ENCODE peak calls at places on chromosomes 6 and 20, in seven cellular contexts. One of them, this sample, is unnamed.

GRCh38 chr6:17281100-17281496 is at the start of gene RBM24:
- DNase-seq in lower lobe of right lung: peak; percentile 70
- DNase-seq in A673: peak; percentile 80
- DNase-seq in left ventricle myocardium inferior: peak; percentile 44
- DNase-seq in effector memory CD4-positive, alpha-beta T cell: no peak
- DNase-seq in transverse colon: peak; percentile 82
- DNase-seq in SJSA1: peak; percentile 85
- DNase-seq in this sample: peak; percentile 74

GRCh38 chr20:57399587-57400261 is 8.5 kb downstream of the RBM38 start:
- DNase-seq in left ventricle myocardium inferior: no peak
- DNase-seq in SJSA1: no peak
- DNase-seq in lower lobe of right lung: peak; percentile 45
- DNase-seq in transverse colon: peak; percentile 55
- DNase-seq in effector memory CD4-positive, alpha-beta T cell: peak; percentile 47
- DNase-seq in A673: no peak
- DNase-seq in this sample: peak; percentile 68

GRCh38 chr6:39047434-39048327 is 900 bp upstream of the GLP1R start:
- DNase-seq in lower lobe of right lung: no peak
- DNase-seq in effector memory CD4-positive, alpha-beta T cell: no peak
- DNase-seq in A673: no peak
- DNase-seq in SJSA1: no peak
- DNase-seq in left ventricle myocardium inferior: no peak
- DNase-seq in transverse colon: no peak
- DNase-seq in this sample: no peak

GRCh38 chr6:76684881-76685280 is 612.4 kb upstream of the IMPG1 start:
- DNase-seq in SJSA1: no peak
- DNase-seq in effector memory CD4-positive, alpha-beta T cell: no peak
- DNase-seq in transverse colon: no peak
- DNase-seq in left ventricle myocardium inferior: no peak
- DNase-seq in A673: no peak
- DNase-seq in lower lobe of right lung: no peak
- DNase-seq in this sample: no peak

GRCh38 chr20:49483018-49483705 is 694 bp upstream of the KCNB1 start:
- DNase-seq in left ventricle myocardium inferior: no peak
- DNase-seq in A673: peak; percentile 3
- DNase-seq in effector memory CD4-positive, alpha-beta T cell: no peak
- DNase-seq in lower lobe of right lung: no peak
- DNase-seq in transverse colon: no peak
- DNase-seq in SJSA1: no peak
- DNase-seq in this sample: no peak

GRCh38 chr6:1987640-1988039 is 257.8 kb downstream of the GMDS start:
- DNase-seq in left ventricle myocardium inferior: no peak
- DNase-seq in transverse colon: no peak
- DNase-seq in lower lobe of right lung: no peak
- DNase-seq in A673: peak; percentile 19
- DNase-seq in effector memory CD4-positive, alpha-beta T cell: no peak
- DNase-seq in SJSA1: no peak
- DNase-seq in this sample: no peak

GRCh38 chr6:51450958-51451357 is 632.3 kb downstream of the TFAP2B start:
- DNase-seq in SJSA1: no peak
- DNase-seq in transverse colon: no peak
- DNase-seq in left ventricle myocardium inferior: no peak
- DNase-seq in A673: no peak
- DNase-seq in lower lobe of right lung: no peak
- DNase-seq in effector memory CD4-positive, alpha-beta T cell: no peak
- DNase-seq in this sample: no peak

GRCh38 chr20:52190437-52191131 is 995 bp downstream of the ZFP64 start:
- DNase-seq in SJSA1: no peak
- DNase-seq in transverse colon: peak; percentile 68
- DNase-seq in lower lobe of right lung: no peak
- DNase-seq in effector memory CD4-positive, alpha-beta T cell: no peak
- DNase-seq in A673: peak; percentile 62
- DNase-seq in left ventricle myocardium inferior: peak; percentile 30
- DNase-seq in this sample: peak; percentile 29

GRCh38 chr6:110435052-110435602 is 19.8 kb upstream of the DDO start:
- DNase-seq in transverse colon: no peak
- DNase-seq in lower lobe of right lung: no peak
- DNase-seq in SJSA1: no peak
- DNase-seq in left ventricle myocardium inferior: no peak
- DNase-seq in A673: no peak
- DNase-seq in effector memory CD4-positive, alpha-beta T cell: no peak
- DNase-seq in this sample: no peak

GRCh38 chr6:19834858-19835257 is 2.3 kb upstream of the ID4 start:
- DNase-seq in A673: no peak
- DNase-seq in lower lobe of right lung: no peak
- DNase-seq in SJSA1: no peak
- DNase-seq in left ventricle myocardium inferior: no peak
- DNase-seq in effector memory CD4-positive, alpha-beta T cell: no peak
- DNase-seq in transverse colon: no peak
- DNase-seq in this sample: no peak

GRCh38 chr20:48209102-48209501 is 423.8 kb upstream of the SULF2 start:
- DNase-seq in effector memory CD4-positive, alpha-beta T cell: no peak
- DNase-seq in A673: no peak
- DNase-seq in left ventricle myocardium inferior: no peak
- DNase-seq in lower lobe of right lung: no peak
- DNase-seq in SJSA1: no peak
- DNase-seq in transverse colon: no peak
- DNase-seq in this sample: no peak
- H3K36me3 ChIP-seq in effector memory CD4-positive, alpha-beta T cell: no peaks in the 10 kb centered on the region
- H3K36me3 ChIP-seq in A673: no peaks in the 10 kb centered on the region
- H3K36me3 ChIP-seq in left ventricle myocardium inferior: no peaks in the 10 kb centered on the region
- H3K36me3 ChIP-seq in lower lobe of right lung: no peaks in the 10 kb centered on the region
- H3K36me3 ChIP-seq in SJSA1: no peaks in the 10 kb centered on the region
- H3K36me3 ChIP-seq in transverse colon: no peaks in the 10 kb centered on the region
- H3K36me3 ChIP-seq in this sample: no peaks in the 10 kb centered on the region

GRCh38 chr20:60691966-60692615 is 560.0 kb upstream of the CDH4 start:
- DNase-seq in transverse colon: no peak
- DNase-seq in lower lobe of right lung: no peak
- DNase-seq in left ventricle myocardium inferior: no peak
- DNase-seq in effector memory CD4-positive, alpha-beta T cell: no peak
- DNase-seq in SJSA1: no peak
- DNase-seq in A673: no peak
- DNase-seq in this sample: no peak
- H3K9me3 ChIP-seq in transverse colon: no peaks in the 10 kb centered on the region
- H3K9me3 ChIP-seq in lower lobe of right lung: no peaks in the 10 kb centered on the region
- H3K9me3 ChIP-seq in left ventricle myocardium inferior: no peaks in the 10 kb centered on the region
- H3K9me3 ChIP-seq in effector memory CD4-positive, alpha-beta T cell: no peaks in the 10 kb centered on the region
- H3K9me3 ChIP-seq in SJSA1: no peaks in the 10 kb centered on the region
- H3K9me3 ChIP-seq in A673: no peaks in the 10 kb centered on the region
- H3K9me3 ChIP-seq in this sample: no peaks in the 10 kb centered on the region

DNA sequence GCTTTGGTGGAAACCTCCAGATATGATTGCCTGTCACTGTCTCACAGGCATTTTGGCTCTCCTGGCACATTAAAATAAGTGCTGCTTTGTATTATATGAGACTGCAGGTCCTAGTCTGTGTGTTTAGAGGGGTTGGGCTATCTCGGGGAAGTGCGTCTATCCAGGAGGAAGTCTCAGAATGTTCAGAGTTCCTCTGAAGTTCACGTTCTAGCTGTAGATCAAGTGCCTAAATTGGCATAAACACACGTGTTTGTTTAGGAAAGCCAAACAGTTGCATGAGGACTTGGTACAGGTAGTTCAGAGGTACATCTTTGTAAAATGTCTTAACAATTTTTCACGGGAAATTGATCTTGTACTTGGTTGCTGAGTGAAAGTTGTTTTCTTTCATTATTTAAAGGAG is 36.4 kb upstream of the SLC22A1 start:
- DNase-seq in left ventricle myocardium inferior: no peak
- DNase-seq in SJSA1: no peak
- DNase-seq in effector memory CD4-positive, alpha-beta T cell: no peak
- DNase-seq in transverse colon: no peak
- DNase-seq in lower lobe of right lung: no peak
- DNase-seq in A673: no peak
- DNase-seq in this sample: no peak
- H3K36me3 ChIP-seq in left ventricle myocardium inferior: peaks cover 100% of the 10 kb centered on the region
- H3K36me3 ChIP-seq in SJSA1: peaks cover 80% of the 10 kb centered on the region
- H3K36me3 ChIP-seq in effector memory CD4-positive, alpha-beta T cell: peaks cover 70% of the 10 kb centered on the region
- H3K36me3 ChIP-seq in transverse colon: peaks cover 49% of the 10 kb centered on the region
- H3K36me3 ChIP-seq in lower lobe of right lung: peaks cover 100% of the 10 kb centered on the region
- H3K36me3 ChIP-seq in A673: peaks cover 40% of the 10 kb centered on the region
- H3K36me3 ChIP-seq in this sample: peaks cover 25% of the 10 kb centered on the region

DNA sequence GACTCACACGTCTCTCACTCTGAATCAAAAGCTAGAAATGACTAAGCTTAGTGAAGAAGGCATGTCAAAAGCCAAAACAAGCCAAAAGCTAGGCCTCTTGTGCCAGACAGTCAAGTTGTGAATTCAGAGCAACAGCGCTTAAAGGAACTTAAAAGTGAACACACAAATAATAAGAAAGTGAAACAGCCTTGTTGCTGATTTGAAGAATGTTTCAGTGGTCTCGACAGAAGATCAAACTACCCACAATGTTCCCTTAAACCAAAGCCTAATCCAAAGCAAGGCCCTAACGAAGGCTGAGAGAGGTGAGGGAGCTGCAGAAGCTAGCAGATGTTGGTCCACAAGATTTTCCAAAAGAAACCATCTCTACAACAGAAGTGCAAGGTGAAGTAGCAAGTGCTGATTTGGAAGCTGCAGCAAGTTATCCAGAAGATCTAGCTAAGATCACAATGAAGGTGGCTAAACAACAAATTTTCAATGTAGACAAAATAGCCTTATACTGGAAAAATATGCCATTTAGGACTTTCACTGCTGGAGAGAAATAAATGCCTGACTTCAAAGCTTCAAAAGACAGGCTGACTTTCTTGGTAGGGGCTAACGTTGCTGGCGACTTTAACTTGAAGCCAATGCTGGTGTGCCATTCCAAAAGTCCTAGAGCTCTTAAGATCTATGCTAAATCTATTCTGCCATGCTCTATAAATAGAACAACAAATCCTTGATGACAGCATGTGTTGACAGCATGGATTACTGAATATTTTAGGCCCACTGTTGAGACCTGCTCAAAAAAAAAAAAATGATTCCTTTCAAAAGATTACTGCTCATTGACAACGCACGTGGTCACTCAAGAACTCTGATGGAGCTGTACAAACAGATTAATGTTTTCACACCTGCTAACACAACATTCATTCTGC is 40.3 kb downstream of the SEC63 start:
- DNase-seq in left ventricle myocardium inferior: no peak
- DNase-seq in SJSA1: no peak
- DNase-seq in transverse colon: no peak
- DNase-seq in A673: no peak
- DNase-seq in effector memory CD4-positive, alpha-beta T cell: no peak
- DNase-seq in lower lobe of right lung: no peak
- DNase-seq in this sample: no peak
- H3K9me3 ChIP-seq in left ventricle myocardium inferior: peaks cover 18% of the 10 kb centered on the region
- H3K9me3 ChIP-seq in SJSA1: peaks cover 6% of the 10 kb centered on the region
- H3K9me3 ChIP-seq in transverse colon: peaks cover 10% of the 10 kb centered on the region
- H3K9me3 ChIP-seq in A673: peaks cover 14% of the 10 kb centered on the region
- H3K9me3 ChIP-seq in effector memory CD4-positive, alpha-beta T cell: peaks cover 6% of the 10 kb centered on the region
- H3K9me3 ChIP-seq in lower lobe of right lung: peaks cover 6% of the 10 kb centered on the region
- H3K9me3 ChIP-seq in this sample: no peaks in the 10 kb centered on the region

GRCh38 chr6:32853541-32854375 is at the start of the genes PSMB9 and TAP1:
- DNase-seq in left ventricle myocardium inferior: peak; percentile 95
- DNase-seq in SJSA1: peak; percentile 93
- DNase-seq in effector memory CD4-positive, alpha-beta T cell: peak; percentile 93
- DNase-seq in lower lobe of right lung: peak; percentile 97
- DNase-seq in A673: peak; percentile 96
- DNase-seq in transverse colon: peak; percentile 97
- DNase-seq in this sample: peak; percentile 97

GRCh38 chr6:32854376-32855178 is 585 bp downstream of the PSMB9 start:
- DNase-seq in A673: no peak
- DNase-seq in effector memory CD4-positive, alpha-beta T cell: peak; percentile 53
- DNase-seq in SJSA1: peak; percentile 45
- DNase-seq in transverse colon: peak; percentile 66
- DNase-seq in left ventricle myocardium inferior: peak; percentile 41
- DNase-seq in lower lobe of right lung: peak; percentile 61
- DNase-seq in this sample: peak; percentile 65

GRCh38 chr6:32851025-32851424 is 2.5 kb downstream of the TAP1 start:
- DNase-seq in transverse colon: no peak
- DNase-seq in lower lobe of right lung: no peak
- DNase-seq in A673: no peak
- DNase-seq in effector memory CD4-positive, alpha-beta T cell: no peak
- DNase-seq in left ventricle myocardium inferior: no peak
- DNase-seq in SJSA1: no peak
- DNase-seq in this sample: no peak

GRCh38 chr6:32852018-32852843 is 1.3 kb downstream of the TAP1 start:
- DNase-seq in SJSA1: peak; percentile 23
- DNase-seq in lower lobe of right lung: no peak
- DNase-seq in left ventricle myocardium inferior: peak; percentile 42
- DNase-seq in transverse colon: peak; percentile 68
- DNase-seq in effector memory CD4-positive, alpha-beta T cell: peak; percentile 24
- DNase-seq in A673: no peak
- DNase-seq in this sample: no peak

GRCh38 chr6:32852844-32853540 is 512 bp downstream of the TAP1 start:
- DNase-seq in left ventricle myocardium inferior: peak; percentile 42
- DNase-seq in lower lobe of right lung: peak; percentile 76
- DNase-seq in transverse colon: peak; percentile 63
- DNase-seq in A673: peak; percentile 31
- DNase-seq in effector memory CD4-positive, alpha-beta T cell: peak; percentile 43
- DNase-seq in SJSA1: peak; percentile 55
- DNase-seq in this sample: peak; percentile 65
- H3K36me3 ChIP-seq in left ventricle myocardium inferior: peaks cover 43% of the 10 kb centered on the region
- H3K36me3 ChIP-seq in lower lobe of right lung: peaks cover 59% of the 10 kb centered on the region
- H3K36me3 ChIP-seq in transverse colon: peaks cover 34% of the 10 kb centered on the region
- H3K36me3 ChIP-seq in A673: no peaks in the 10 kb centered on the region
- H3K36me3 ChIP-seq in effector memory CD4-positive, alpha-beta T cell: peaks cover 38% of the 10 kb centered on the region
- H3K36me3 ChIP-seq in SJSA1: peaks cover 50% of the 10 kb centered on the region
- H3K36me3 ChIP-seq in this sample: peaks cover 10% of the 10 kb centered on the region

GRCh38 chr6:28709478-28710349 is 184.0 kb downstream of the GPX5 start:
- DNase-seq in left ventricle myocardium inferior: no peak
- DNase-seq in transverse colon: no peak
- DNase-seq in lower lobe of right lung: no peak
- DNase-seq in SJSA1: no peak
- DNase-seq in A673: peak; percentile 55
- DNase-seq in effector memory CD4-positive, alpha-beta T cell: no peak
- DNase-seq in this sample: no peak
- H3K9me3 ChIP-seq in left ventricle myocardium inferior: peaks cover 26% of the 10 kb centered on the region
- H3K9me3 ChIP-seq in transverse colon: no peaks in the 10 kb centered on the region
- H3K9me3 ChIP-seq in lower lobe of right lung: peaks cover 7% of the 10 kb centered on the region
- H3K9me3 ChIP-seq in SJSA1: no peaks in the 10 kb centered on the region
- H3K9me3 ChIP-seq in A673: peaks cover 20% of the 10 kb centered on the region
- H3K9me3 ChIP-seq in effector memory CD4-positive, alpha-beta T cell: peaks cover 11% of the 10 kb centered on the region
- H3K9me3 ChIP-seq in this sample: no peaks in the 10 kb centered on the region

DNA sequence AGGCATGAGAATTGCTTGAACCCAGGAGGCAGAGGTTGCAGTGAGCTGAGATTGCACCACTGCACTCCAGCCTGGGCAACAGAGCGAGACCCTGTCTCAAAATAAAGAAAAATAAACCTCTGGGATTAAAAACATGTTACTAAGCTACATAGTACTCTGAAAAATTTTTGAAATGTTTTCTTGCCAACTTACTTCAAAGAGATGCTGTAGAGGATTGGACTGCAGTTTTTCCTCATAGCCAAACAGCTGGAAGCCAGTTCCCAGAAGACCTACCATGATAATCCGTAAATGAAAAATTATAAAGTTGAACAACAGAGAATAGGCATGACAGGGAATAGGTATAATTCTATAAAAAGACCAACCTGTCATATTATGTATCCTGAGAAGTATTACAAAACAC is 48.1 kb downstream of the RARS2 start:
- DNase-seq in SJSA1: no peak
- DNase-seq in left ventricle myocardium inferior: no peak
- DNase-seq in lower lobe of right lung: no peak
- DNase-seq in A673: no peak
- DNase-seq in effector memory CD4-positive, alpha-beta T cell: no peak
- DNase-seq in transverse colon: no peak
- DNase-seq in this sample: no peak
- H3K36me3 ChIP-seq in SJSA1: peaks cover 66% of the 10 kb centered on the region
- H3K36me3 ChIP-seq in left ventricle myocardium inferior: peaks cover 51% of the 10 kb centered on the region
- H3K36me3 ChIP-seq in lower lobe of right lung: peaks cover 63% of the 10 kb centered on the region
- H3K36me3 ChIP-seq in A673: peaks cover 26% of the 10 kb centered on the region
- H3K36me3 ChIP-seq in effector memory CD4-positive, alpha-beta T cell: peaks cover 49% of the 10 kb centered on the region
- H3K36me3 ChIP-seq in transverse colon: peaks cover 30% of the 10 kb centered on the region
- H3K36me3 ChIP-seq in this sample: no peaks in the 10 kb centered on the region

GRCh38 chr6:125926711-125927110 is 29.9 kb upstream of the HINT3 start:
- DNase-seq in effector memory CD4-positive, alpha-beta T cell: no peak
- DNase-seq in SJSA1: no peak
- DNase-seq in A673: no peak
- DNase-seq in lower lobe of right lung: no peak
- DNase-seq in transverse colon: no peak
- DNase-seq in left ventricle myocardium inferior: no peak
- DNase-seq in this sample: no peak
- H3K9me3 ChIP-seq in effector memory CD4-positive, alpha-beta T cell: no peaks in the 10 kb centered on the region
- H3K9me3 ChIP-seq in SJSA1: no peaks in the 10 kb centered on the region
- H3K9me3 ChIP-seq in A673: no peaks in the 10 kb centered on the region
- H3K9me3 ChIP-seq in lower lobe of right lung: no peaks in the 10 kb centered on the region
- H3K9me3 ChIP-seq in transverse colon: no peaks in the 10 kb centered on the region
- H3K9me3 ChIP-seq in left ventricle myocardium inferior: no peaks in the 10 kb centered on the region
- H3K9me3 ChIP-seq in this sample: no peaks in the 10 kb centered on the region